ENCODE peak calls at places on chromosomes 6 and 20, in four cellular contexts. E is HepG2, V is K562, K is A549. B is an unnamed sample.

GRCh38 chr20:64031822-64032314 is 4.1 kb upstream of the C20orf204 start:
- DNase-seq in E (no peak), V (no peak), K (no peak), B (no peak)

GRCh38 chr20:52004720-52005119 is 186.9 kb downstream of the ZFP64 start:
- DNase-seq in E (no peak), V (no peak), K (no peak), B (no peak)

GRCh38 chr20:50108571-50109235 is 4.2 kb downstream of the UBE2V1 start:
- DNase-seq in E (no peak), V (no peak), K (no peak), B (no peak)

GRCh38 chr20:50491168-50491567 is 19.0 kb upstream of the PTPN1 start:
- DNase-seq in E (no peak), V (no peak), K (no peak), B (no peak)

GRCh38 chr20:52031574-52032303 is 159.8 kb downstream of the ZFP64 start:
- DNase-seq in E (peak), V (no peak), K (no peak), B (no peak)

GRCh38 chr6:50899306-50899840 is 80.7 kb downstream of the TFAP2B start:
- DNase-seq in E (no peak), V (no peak), K (no peak), B (no peak)

GRCh38 chr6:111792914-111793700 is 80.1 kb downstream of the FYN start:
- DNase-seq in E (peak), V (no peak), K (no peak), B (no peak)

GRCh38 chr6:123323419-123324329 is 313.1 kb downstream of the TRDN start:
- DNase-seq in E (peak), V (no peak), K (no peak), B (no peak)

GRCh38 chr6:156827382-156827781 is 50.2 kb downstream of the ARID1B start:
- DNase-seq in E (no peak), V (no peak), K (no peak), B (no peak)

GRCh38 chr6:26311012-26311384 is 54.0 kb upstream of the BTN3A2 start:
- DNase-seq in E (peak), V (peak), K (no peak), B (peak)

GRCh38 chr6:170096191-170096802 is 194.6 kb downstream of the DLL1 start:
- DNase-seq in E (no peak), V (no peak), K (no peak), B (peak)

GRCh38 chr20:61877776-61878477 is 187.8 kb downstream of the TAF4 start:
- DNase-seq in E (no peak), V (no peak), K (no peak), B (no peak)

GRCh38 chr6:109096198-109096597 is 891 bp downstream of the CEP57L1 start:
- DNase-seq in E (no peak), V (peak), K (no peak), B (no peak)

GRCh38 chr6:140956567-140957306 is 1176.0 kb upstream of the GJE1 start:
- DNase-seq in E (no peak), V (no peak), K (no peak), B (no peak)

GRCh38 chr6:105902401-105903031 is 183.6 kb upstream of the PRDM1 start:
- DNase-seq in E (no peak), V (no peak), K (no peak), B (no peak)

GRCh38 chr6:10451828-10452509 is 37.1 kb upstream of the TFAP2A start:
- DNase-seq in E (no peak), V (no peak), K (peak), B (no peak)

GRCh38 chr6:169263836-169264608 is 10.4 kb upstream of the THBS2 start:
- DNase-seq in E (no peak), V (no peak), K (no peak), B (no peak)

GRCh38 chr6:83709748-83710050 is 798 bp upstream of the SNAP91 start:
- DNase-seq in E (no peak), V (no peak), K (no peak), B (no peak)

GRCh38 chr6:71509142-71509541 is 220.5 kb downstream of the OGFRL1 start:
- DNase-seq in E (no peak), V (no peak), K (no peak), B (no peak)

GRCh38 chr6:44039191-44039719 is 88.0 kb downstream of the MRPL14 start:
- DNase-seq in E (no peak), V (no peak), K (no peak), B (no peak)

GRCh38 chr20:39253051-39253682 is 291.0 kb downstream of the DHX35 start:
- DNase-seq in E (no peak), V (no peak), K (no peak), B (no peak)

GRCh38 chr20:58719971-58720371 is 27.4 kb downstream of the NPEPL1 start:
- DNase-seq in E (no peak), V (no peak), K (no peak), B (no peak)

GRCh38 chr6:125014157-125014957 is 52.1 kb downstream of the RNF217 start:
- DNase-seq in E (no peak), V (peak), K (no peak), B (no peak)

GRCh38 chr6:111739257-111739696 is 133.6 kb upstream of the TRAF3IP2 start:
- DNase-seq in E (no peak), V (no peak), K (no peak), B (no peak)

GRCh38 chr6:25404693-25405169 is 125.6 kb downstream of the CARMIL1 start:
- DNase-seq in E (no peak), V (no peak), K (no peak), B (no peak)

GRCh38 chr6:154223296-154223695 is 133.3 kb downstream of the IPCEF1 start:
- DNase-seq in E (no peak), V (no peak), K (no peak), B (no peak)

GRCh38 chr6:148464319-148465010 is 121.8 kb downstream of the SASH1 start:
- DNase-seq in E (peak), V (peak), K (peak), B (peak)

GRCh38 chr6:41598670-41599014 is 39.6 kb upstream of the MDFI start:
- DNase-seq in E (no peak), V (no peak), K (no peak), B (no peak)

GRCh38 chr20:9128586-9128985 is 59.7 kb downstream of the PLCB4 start:
- DNase-seq in E (no peak), V (no peak), K (no peak), B (no peak)

GRCh38 chr20:6282642-6283041 is 159.8 kb upstream of the FERMT1 start:
- DNase-seq in E (no peak), V (no peak), K (no peak), B (no peak)

DNA sequence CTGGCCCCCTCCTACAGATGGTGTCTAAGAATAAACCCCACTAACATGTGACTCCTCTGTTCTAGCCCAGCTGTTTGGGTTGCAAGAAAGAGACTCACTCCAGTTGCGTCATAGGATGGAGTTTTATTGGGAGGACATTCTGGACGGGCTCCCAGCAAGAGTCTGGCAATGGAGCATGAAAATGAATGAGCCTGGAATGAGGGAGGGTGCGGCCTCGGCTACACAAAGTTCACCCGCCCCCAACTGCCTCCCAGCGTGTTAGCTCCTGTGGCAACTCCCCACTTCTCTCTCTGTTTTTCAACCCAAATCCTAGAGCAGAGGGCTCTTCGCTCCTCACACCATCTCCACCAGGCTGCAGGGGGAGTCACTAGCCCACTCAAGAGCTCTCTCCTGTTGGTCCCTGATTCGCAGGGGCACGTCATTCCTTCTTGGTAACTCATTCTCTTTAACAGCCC is 5.1 kb upstream of the ADAM33 start:
- DNase-seq in E (no peak), V (no peak), K (no peak), B (no peak)
- TF ChIP-seq HMGXB4 in E (no peak), V (no peak), K (no peak), B (no peak)

DNA sequence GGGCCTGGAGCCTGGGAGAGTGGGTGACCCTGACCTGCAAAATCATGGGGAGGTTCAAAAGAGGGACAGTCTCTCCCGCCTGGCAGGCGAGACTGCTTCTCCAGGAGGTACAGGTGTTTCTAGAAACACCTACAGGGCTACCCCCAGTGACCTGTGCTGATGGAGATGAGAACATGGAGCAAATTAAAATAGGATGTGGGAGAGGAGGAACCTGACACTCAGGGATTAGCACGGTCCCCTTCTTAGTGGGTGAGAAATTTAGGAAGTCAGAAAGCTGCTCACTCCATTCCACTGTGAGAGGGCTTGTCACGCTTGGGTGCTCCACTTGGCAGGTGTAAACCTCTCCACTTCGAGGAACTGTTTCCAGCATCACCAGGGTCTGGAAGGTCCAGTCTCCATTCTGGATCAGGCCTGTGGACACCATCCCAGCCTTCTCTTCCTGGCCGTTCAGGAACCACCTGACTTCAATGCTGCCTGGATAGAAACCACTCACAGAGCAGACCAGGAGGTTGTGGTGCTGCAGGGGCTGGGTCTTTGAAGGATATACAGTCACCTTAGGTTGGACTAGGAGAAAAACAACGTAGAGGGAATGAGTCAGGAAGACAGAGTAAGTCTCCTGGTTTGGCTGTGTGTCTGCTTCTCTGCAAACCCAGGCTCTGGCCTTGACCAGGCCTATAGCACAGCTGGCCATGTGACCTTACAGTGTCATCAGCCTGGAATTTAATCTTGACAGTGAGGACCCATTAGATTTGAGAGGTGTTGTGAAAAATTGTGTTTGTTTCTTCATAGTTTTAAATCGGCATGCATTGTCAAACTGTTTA is 8.2 kb downstream of the HLA-DRB1 start:
- DNase-seq in E (no peak), V (no peak), K (no peak), B (no peak)
- TF ChIP-seq HMGXB4 in E (no peak), V (no peak), K (no peak), B (no peak)

GRCh38 chr6:70310063-70310694 is 7.3 kb upstream of the COL9A1 start:
- DNase-seq in E (peak), V (peak), K (no peak), B (no peak)
- TF ChIP-seq HMGXB4 in E (no peak), V (no peak), K (no peak), B (no peak)

DNA sequence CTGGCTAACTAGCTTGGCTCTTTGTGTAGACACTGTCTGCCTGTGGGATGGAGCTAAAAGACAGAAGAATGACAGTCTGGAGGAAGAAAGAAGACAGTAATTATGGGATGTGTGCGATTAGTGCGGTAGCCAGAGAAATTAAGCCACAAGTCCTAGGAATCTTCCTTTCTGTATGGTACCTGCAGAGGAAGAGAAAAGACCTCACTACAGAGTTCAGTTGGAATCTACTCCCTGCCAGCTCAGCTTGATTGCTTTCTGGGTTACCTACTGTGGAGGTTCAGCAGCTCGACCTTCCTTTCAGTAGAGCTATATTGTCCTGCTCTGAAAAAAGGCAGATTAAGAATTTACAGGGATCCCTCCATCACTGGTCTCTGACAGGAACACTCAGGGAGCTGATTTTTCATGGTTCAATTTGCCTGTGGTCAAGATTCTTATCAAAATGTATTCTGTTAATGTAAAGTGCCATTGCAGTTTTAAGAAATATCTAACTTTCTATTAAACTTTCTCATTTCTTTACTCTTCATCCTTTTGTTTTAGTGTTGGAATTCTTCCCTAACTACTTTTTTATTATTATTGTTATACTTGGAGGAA is 187.2 kb downstream of the CENPW start:
- DNase-seq in E (no peak), V (no peak), K (no peak), B (no peak)
- TF ChIP-seq HMGXB4 in E (no peak), V (no peak), K (no peak), B (no peak)

GRCh38 chr6:79813854-79814477 is 133.4 kb downstream of the ELOVL4 start:
- DNase-seq in E (peak), V (peak), K (peak), B (peak)
- TF ChIP-seq HMGXB4 in E (no peak), V (no peak), K (no peak), B (no peak)

GRCh38 chr6:39495640-39496039 is 173.1 kb upstream of the KCNK16 start:
- DNase-seq in E (no peak), V (no peak), K (no peak), B (peak)
- TF ChIP-seq HMGXB4 in E (no peak), V (no peak), K (no peak), B (no peak)

GRCh38 chr6:162726997-162727346 is 594 bp downstream of the PRKN start:
- DNase-seq in E (no peak), V (peak), K (peak), B (no peak)

GRCh38 chr6:162727347-162728176 is at the start of the genes PACRG and PRKN:
- DNase-seq in E (peak), V (peak), K (peak), B (peak)

GRCh38 chr6:162728706-162729105 is 932 bp downstream of the PACRG start:
- DNase-seq in E (no peak), V (no peak), K (no peak), B (no peak)

GRCh38 chr6:162730502-162730901 is 2.7 kb downstream of the PACRG start:
- DNase-seq in E (no peak), V (no peak), K (no peak), B (no peak)

GRCh38 chr6:162728177-162728571 is 400 bp downstream of the PACRG start:
- DNase-seq in E (no peak), V (no peak), K (no peak), B (no peak)
- TF ChIP-seq HMGXB4 in E (no peak), V (no peak), K (no peak), B (no peak)

GRCh38 chr6:85354761-85355618 is 94.9 kb upstream of the NT5E start:
- DNase-seq in E (peak), V (peak), K (peak), B (peak)
- TF ChIP-seq HMGXB4 in E (no peak), V (no peak), K (no peak), B (no peak)

GRCh38 chr20:19211661-19212523 is 550 bp upstream of the SLC24A3 start:
- DNase-seq in E (no peak), V (no peak), K (no peak), B (peak)
- TF ChIP-seq HMGXB4 in E (no peak), V (no peak), K (no peak), B (peak)